ENCODE peak calls at places on chromosomes 6 and 20, in seven cellular contexts. W is HuH-7.5, K is dorsolateral prefrontal cortex, V is iris pigment epithelial cell, F is NAMALWA, I is Kasumi-1, E is NCI-H2081. D is an unnamed sample.

GRCh38 chr6:64411226-64411625 is 775.6 kb downstream of the PHF3 start:
- DNase-seq in I (no peak), K (no peak), F (no peak), E (no peak), V (peak; percentile 6), W (no peak), D (no peak)

GRCh38 chr6:108588586-108588985 is 27.9 kb downstream of the FOXO3 start:
- DNase-seq in F (no peak), W (no peak), E (no peak), I (no peak), V (peak; percentile 84), K (peak; percentile 38), D (peak; percentile 85)

GRCh38 chr6:21414065-21414464 is 179.5 kb upstream of the SOX4 start:
- DNase-seq in V (no peak), W (no peak), E (no peak), I (no peak), F (no peak), K (no peak), D (no peak)

GRCh38 chr6:157281570-157281969 is 41.7 kb downstream of the TMEM242 start:
- DNase-seq in I (no peak), W (no peak), K (no peak), F (no peak), V (no peak), E (no peak), D (peak; percentile 8)

GRCh38 chr6:56521988-56522387 is 120.7 kb downstream of the DST start:
- DNase-seq in W (no peak), K (no peak), V (no peak), I (no peak), E (no peak), F (no peak), D (no peak)

GRCh38 chr6:70411948-70412796 is 1.1 kb upstream of the FAM135A start:
- DNase-seq in F (no peak), E (no peak), V (no peak), K (no peak), W (no peak), I (no peak), D (no peak)

GRCh38 chr20:37899105-37900045 is 3.6 kb upstream of the VSTM2L start:
- DNase-seq in E (no peak), I (no peak), K (no peak), F (no peak), V (no peak), W (no peak), D (no peak)

GRCh38 chr20:1941226-1941625 is 46.0 kb downstream of the SIRPA start:
- DNase-seq in E (no peak), I (no peak), W (no peak), K (peak; percentile 46), F (no peak), V (peak; percentile 11), D (no peak)

GRCh38 chr6:13491538-13491937 is 4.1 kb upstream of the GFOD1 start:
- DNase-seq in K (no peak), F (no peak), E (no peak), I (no peak), W (no peak), V (no peak), D (no peak)

GRCh38 chr20:45592574-45593189 is 13.6 kb upstream of the WFDC8 start:
- DNase-seq in E (peak; percentile 61), V (peak; percentile 28), K (no peak), F (peak; percentile 85), W (no peak), I (peak; percentile 80), D (peak; percentile 74)

GRCh38 chr20:46130534-46130933 is 12.4 kb downstream of the CD40 start:
- DNase-seq in K (no peak), I (no peak), E (peak; percentile 70), W (no peak), F (no peak), V (no peak), D (no peak)

GRCh38 chr6:127297502-127298070 is 30.9 kb downstream of the RNF146 start:
- DNase-seq in V (no peak), E (no peak), K (no peak), I (no peak), F (no peak), W (no peak), D (no peak)

GRCh38 chr6:95280690-95281273 is 296.6 kb upstream of the MANEA start:
- DNase-seq in E (peak; percentile 59), I (peak; percentile 29), V (peak; percentile 62), W (no peak), F (peak; percentile 26), K (no peak), D (no peak)

GRCh38 chr20:3045042-3045815 is 623 bp upstream of the MRPS26 start:
- DNase-seq in I (peak; percentile 62), V (peak; percentile 91), F (peak; percentile 56), W (peak; percentile 89), E (peak; percentile 85), K (peak; percentile 73), D (peak; percentile 74)

GRCh38 chr20:35734374-35734773 is 7.7 kb downstream of the RBM39 start:
- DNase-seq in F (peak; percentile 42), E (no peak), V (no peak), I (no peak), K (no peak), W (no peak), D (no peak)

GRCh38 chr6:162907876-162908481 is 180.2 kb downstream of the PACRG start:
- DNase-seq in K (no peak), E (no peak), F (peak; percentile 63), I (peak; percentile 53), V (peak; percentile 55), W (no peak), D (peak; percentile 36)

GRCh38 chr6:110491644-110492317 is 15.4 kb upstream of the SLC22A16 start:
- DNase-seq in E (no peak), V (peak; percentile 69), W (no peak), F (no peak), K (no peak), I (no peak), D (peak; percentile 74)

GRCh38 chr20:50294164-50295088 is 103.8 kb downstream of the CEBPB start:
- DNase-seq in V (no peak), E (no peak), F (no peak), I (no peak), W (no peak), K (no peak), D (no peak)

GRCh38 chr6:84379142-84379541 is 151.7 kb upstream of the CEP162 start:
- DNase-seq in E (no peak), K (no peak), F (no peak), W (no peak), V (no peak), I (no peak), D (no peak)

GRCh38 chr6:140850438-140850837 is 1282.3 kb upstream of the GJE1 start:
- DNase-seq in F (no peak), K (no peak), I (no peak), E (no peak), W (no peak), V (peak; percentile 89), D (peak; percentile 80)

GRCh38 chr6:1390805-1391511 is 1.6 kb downstream of the FOXF2 start:
- DNase-seq in V (peak; percentile 80), I (no peak), W (no peak), E (no peak), F (no peak), K (no peak), D (no peak)

GRCh38 chr6:45442716-45443115 is 65.0 kb upstream of the SUPT3H start:
- DNase-seq in F (no peak), V (no peak), E (no peak), I (no peak), W (no peak), K (no peak), D (no peak)

GRCh38 chr20:10090588-10091166 is 55.9 kb downstream of the ANKEF1 start:
- DNase-seq in I (peak; percentile 43), E (peak; percentile 66), W (peak; percentile 27), K (peak; percentile 31), V (peak; percentile 61), F (peak; percentile 59), D (peak; percentile 47)

GRCh38 chr6:41780623-41781301 is at the start of gene PRICKLE4:
- DNase-seq in F (no peak), K (no peak), W (peak; percentile 41), V (peak; percentile 24), I (no peak), E (no peak), D (peak; percentile 46)

GRCh38 chr6:80674669-80675068 is 568.2 kb downstream of the BCKDHB start:
- DNase-seq in K (no peak), W (peak; percentile 6), V (no peak), E (no peak), F (no peak), I (no peak), D (no peak)

D was measured in LHCN-M2.